ENCODE peak calls at places on chromosomes 3 and 15, in four cellular contexts. One of them, this sample, is unnamed.

GRCh38 chr15:49490963-49491362 is 67.9 kb downstream of the FGF7 start:
- DNase-seq in frontal cortex: no peak
- DNase-seq in amygdala: no peak
- DNase-seq in NCI-H1417: no peak
- DNase-seq in this sample: no peak

GRCh38 chr15:58980351-58980939 is 7.0 kb upstream of the RNF111 start:
- DNase-seq in frontal cortex: peak
- DNase-seq in amygdala: no peak
- DNase-seq in NCI-H1417: peak
- DNase-seq in this sample: no peak

GRCh38 chr15:89356634-89357298 is 22.1 kb upstream of the POLG start:
- DNase-seq in frontal cortex: peak
- DNase-seq in amygdala: peak
- DNase-seq in NCI-H1417: peak
- DNase-seq in this sample: peak

GRCh38 chr3:41362638-41363559 is 163.6 kb downstream of the CTNNB1 start:
- DNase-seq in frontal cortex: no peak
- DNase-seq in amygdala: no peak
- DNase-seq in NCI-H1417: no peak
- DNase-seq in this sample: peak

GRCh38 chr3:63076357-63076756 is 201.1 kb upstream of the CADPS start:
- DNase-seq in frontal cortex: no peak
- DNase-seq in amygdala: no peak
- DNase-seq in NCI-H1417: no peak
- DNase-seq in this sample: no peak

GRCh38 chr3:155227141-155227540 is 66.3 kb downstream of the STRIT1 start:
- DNase-seq in frontal cortex: no peak
- DNase-seq in amygdala: no peak
- DNase-seq in NCI-H1417: no peak
- DNase-seq in this sample: no peak

GRCh38 chr3:105538483-105538882 is 171.8 kb downstream of the ALCAM start:
- DNase-seq in frontal cortex: no peak
- DNase-seq in amygdala: no peak
- DNase-seq in NCI-H1417: no peak
- DNase-seq in this sample: no peak

GRCh38 chr3:77071806-77072205 is 31.9 kb downstream of the ROBO2 start:
- DNase-seq in frontal cortex: no peak
- DNase-seq in amygdala: no peak
- DNase-seq in NCI-H1417: no peak
- DNase-seq in this sample: no peak

GRCh38 chr3:100089802-100090668 is 24.3 kb downstream of the FILIP1L start:
- DNase-seq in frontal cortex: no peak
- DNase-seq in amygdala: no peak
- DNase-seq in NCI-H1417: no peak
- DNase-seq in this sample: no peak

GRCh38 chr15:96327155-96327741 is 3.3 kb upstream of the NR2F2 start:
- DNase-seq in frontal cortex: peak
- DNase-seq in amygdala: peak
- DNase-seq in NCI-H1417: peak
- DNase-seq in this sample: peak

GRCh38 chr3:134846943-134847342 is 51.9 kb downstream of the EPHB1 start:
- DNase-seq in frontal cortex: no peak
- DNase-seq in amygdala: no peak
- DNase-seq in NCI-H1417: no peak
- DNase-seq in this sample: no peak

GRCh38 chr3:52007291-52007690 is 11.6 kb upstream of the RPL29 start:
- DNase-seq in frontal cortex: no peak
- DNase-seq in amygdala: no peak
- DNase-seq in NCI-H1417: no peak
- DNase-seq in this sample: no peak

GRCh38 chr3:122078235-122078935 is 23.2 kb downstream of the CD86 start:
- DNase-seq in frontal cortex: no peak
- DNase-seq in amygdala: no peak
- DNase-seq in NCI-H1417: no peak
- DNase-seq in this sample: no peak

GRCh38 chr3:195075199-195075940 is 195.6 kb downstream of the XXYLT1 start:
- DNase-seq in frontal cortex: no peak
- DNase-seq in amygdala: no peak
- DNase-seq in NCI-H1417: no peak
- DNase-seq in this sample: peak

GRCh38 chr3:130649061-130649654 is 97.5 kb downstream of the PIK3R4 start:
- DNase-seq in frontal cortex: peak
- DNase-seq in amygdala: no peak
- DNase-seq in NCI-H1417: no peak
- DNase-seq in this sample: no peak

GRCh38 chr3:82033186-82033585 is 271.7 kb upstream of the GBE1 start:
- DNase-seq in frontal cortex: no peak
- DNase-seq in amygdala: no peak
- DNase-seq in NCI-H1417: no peak
- DNase-seq in this sample: no peak

GRCh38 chr3:34948431-34948971 is 690.8 kb upstream of the ARPP21 start:
- DNase-seq in frontal cortex: no peak
- DNase-seq in amygdala: no peak
- DNase-seq in NCI-H1417: no peak
- DNase-seq in this sample: no peak

GRCh38 chr3:30455840-30456239 is 150.6 kb upstream of the TGFBR2 start:
- DNase-seq in frontal cortex: no peak
- DNase-seq in amygdala: no peak
- DNase-seq in NCI-H1417: no peak
- DNase-seq in this sample: no peak

This sample was measured in retina.